ENCODE peak calls at places on chromosome 3, in seven cellular contexts. I is A549, M is H1, B is IMR-90, T is HepG2, Q is SK-N-SH, Y is GM12878. G is an unnamed sample.

GRCh38 chr3:133490468-133491351 is 82.8 kb upstream of the CDV3 start:
- DNase-seq in T (no peak), I (no peak), M (no peak), B (no peak), Q (no peak), Y (peak), G (no peak)

GRCh38 chr3:175836622-175837021 is 977.5 kb downstream of the NAALADL2 start:
- DNase-seq in Q (no peak), Y (no peak), M (no peak), B (no peak), I (no peak), T (no peak), G (no peak)

GRCh38 chr3:134328147-134328591 is 46.1 kb downstream of the AMOTL2 start:
- DNase-seq in Q (no peak), Y (no peak), T (no peak), B (peak), I (no peak), M (no peak), G (no peak)

GRCh38 chr3:4866841-4867240 is 112.4 kb upstream of the BHLHE40 start:
- DNase-seq in B (peak), I (no peak), M (no peak), Y (no peak), Q (no peak), T (no peak), G (no peak)

GRCh38 chr3:39748002-39748401 is 61.4 kb upstream of the MYRIP start:
- DNase-seq in B (no peak), Q (no peak), T (no peak), M (no peak), Y (no peak), I (no peak), G (no peak)

GRCh38 chr3:56304069-56304468 is 164.2 kb downstream of the ERC2 start:
- DNase-seq in I (no peak), B (no peak), Y (no peak), M (no peak), Q (no peak), T (no peak), G (no peak)

GRCh38 chr3:172622916-172623700 is 87.8 kb downstream of the NCEH1 start:
- DNase-seq in B (peak), I (no peak), M (no peak), T (no peak), Q (peak), Y (no peak), G (peak)

GRCh38 chr3:197001972-197002700 is 27.5 kb downstream of the MELTF start:
- DNase-seq in T (no peak), Y (no peak), B (no peak), M (no peak), Q (no peak), I (no peak), G (no peak)

GRCh38 chr3:37542772-37543449 is 318.8 kb upstream of the CTDSPL start:
- DNase-seq in Y (no peak), B (no peak), M (no peak), Q (no peak), I (no peak), T (no peak), G (no peak)

GRCh38 chr3:31704651-31705179 is 172.0 kb downstream of the STT3B start:
- DNase-seq in Q (peak), Y (no peak), I (peak), T (no peak), B (peak), M (no peak), G (no peak)
- TF ChIP-seq USF2 in Q (no peak), Y (no peak), I (no peak), T (no peak), B (no peak), M (no peak), G (no peak)

GRCh38 chr3:125379483-125379882 is 4.4 kb upstream of the ZNF148 start:
- DNase-seq in T (no peak), Y (no peak), B (no peak), Q (no peak), I (no peak), M (no peak), G (no peak)

GRCh38 chr3:125378762-125379161 is 3.6 kb upstream of the ZNF148 start:
- DNase-seq in I (no peak), M (no peak), B (no peak), T (peak), Q (no peak), Y (no peak), G (no peak)

GRCh38 chr3:125374996-125375941 is at the start of gene ZNF148:
- DNase-seq in Q (peak), Y (peak), B (peak), I (peak), M (peak), T (peak), G (peak)

GRCh38 chr3:125375950-125376679 is 990 bp upstream of the ZNF148 start:
- DNase-seq in Y (no peak), I (peak), T (peak), B (peak), M (no peak), Q (peak), G (no peak)

GRCh38 chr3:125374501-125374995 is 577 bp downstream of the ZNF148 start:
- DNase-seq in Q (peak), I (peak), B (peak), Y (no peak), T (peak), M (no peak), G (no peak)
- TF ChIP-seq RFX5 in Q (no peak), I (no peak), B (no peak), Y (no peak), T (no peak), M (no peak), G (no peak)

GRCh38 chr3:185561958-185562357 is 9.6 kb upstream of the LIPH start:
- DNase-seq in M (no peak), I (no peak), Y (no peak), Q (no peak), B (no peak), T (no peak), G (no peak)

GRCh38 chr3:185560676-185561075 is 8.3 kb upstream of the LIPH start:
- DNase-seq in B (no peak), I (no peak), T (no peak), M (no peak), Q (no peak), Y (no peak), G (no peak)

GRCh38 chr3:185558395-185558794 is 6.0 kb upstream of the LIPH start:
- DNase-seq in M (no peak), T (peak), Q (no peak), Y (no peak), I (no peak), B (no peak), G (peak)

GRCh38 chr3:185559706-185560090 is 7.3 kb upstream of the LIPH start:
- DNase-seq in Y (no peak), B (no peak), T (no peak), Q (no peak), M (no peak), I (no peak), G (no peak)

GRCh38 chr3:185561374-185561943 is 9.1 kb upstream of the LIPH start:
- DNase-seq in Q (no peak), Y (no peak), T (no peak), I (no peak), B (no peak), M (no peak), G (no peak)
- TF ChIP-seq USF2 in Q (no peak), Y (no peak), T (no peak), I (no peak), B (peak), M (no peak), G (no peak)

GRCh38 chr3:190076601-190077444 is 43.9 kb downstream of the P3H2 start:
- DNase-seq in M (peak), B (peak), I (peak), Y (no peak), Q (no peak), T (peak), G (no peak)
- TF ChIP-seq RFX5 in M (no peak), B (peak), I (no peak), Y (no peak), Q (no peak), T (no peak), G (no peak)

GRCh38 chr3:67624687-67625086 is 29.7 kb downstream of the SUCLG2 start:
- DNase-seq in Q (no peak), M (no peak), T (no peak), I (no peak), Y (no peak), B (no peak), G (no peak)
- TF ChIP-seq USF2 in Q (no peak), M (no peak), T (no peak), I (no peak), Y (no peak), B (no peak), G (no peak)

GRCh38 chr3:104909721-104910120 is 457.0 kb upstream of the ALCAM start:
- DNase-seq in B (peak), T (no peak), M (no peak), Q (no peak), Y (no peak), I (no peak), G (no peak)
- TF ChIP-seq RFX5 in B (no peak), T (no peak), M (no peak), Q (no peak), Y (no peak), I (no peak), G (no peak)

GRCh38 chr3:58235970-58236369 is 1.6 kb upstream of the ABHD6 start:
- DNase-seq in Q (no peak), M (no peak), T (no peak), I (no peak), Y (no peak), B (no peak), G (no peak)

GRCh38 chr3:58237238-58237939 is at the start of gene ABHD6:
- DNase-seq in B (peak), Y (no peak), Q (peak), I (peak), T (peak), M (no peak), G (peak)

GRCh38 chr3:58237940-58238681 is 519 bp downstream of the ABHD6 start:
- DNase-seq in M (no peak), Q (peak), B (peak), I (peak), T (peak), Y (no peak), G (peak)

GRCh38 chr3:58238830-58239229 is 1.2 kb downstream of the ABHD6 start:
- DNase-seq in I (no peak), Y (no peak), Q (no peak), T (no peak), M (no peak), B (no peak), G (no peak)

DNA sequence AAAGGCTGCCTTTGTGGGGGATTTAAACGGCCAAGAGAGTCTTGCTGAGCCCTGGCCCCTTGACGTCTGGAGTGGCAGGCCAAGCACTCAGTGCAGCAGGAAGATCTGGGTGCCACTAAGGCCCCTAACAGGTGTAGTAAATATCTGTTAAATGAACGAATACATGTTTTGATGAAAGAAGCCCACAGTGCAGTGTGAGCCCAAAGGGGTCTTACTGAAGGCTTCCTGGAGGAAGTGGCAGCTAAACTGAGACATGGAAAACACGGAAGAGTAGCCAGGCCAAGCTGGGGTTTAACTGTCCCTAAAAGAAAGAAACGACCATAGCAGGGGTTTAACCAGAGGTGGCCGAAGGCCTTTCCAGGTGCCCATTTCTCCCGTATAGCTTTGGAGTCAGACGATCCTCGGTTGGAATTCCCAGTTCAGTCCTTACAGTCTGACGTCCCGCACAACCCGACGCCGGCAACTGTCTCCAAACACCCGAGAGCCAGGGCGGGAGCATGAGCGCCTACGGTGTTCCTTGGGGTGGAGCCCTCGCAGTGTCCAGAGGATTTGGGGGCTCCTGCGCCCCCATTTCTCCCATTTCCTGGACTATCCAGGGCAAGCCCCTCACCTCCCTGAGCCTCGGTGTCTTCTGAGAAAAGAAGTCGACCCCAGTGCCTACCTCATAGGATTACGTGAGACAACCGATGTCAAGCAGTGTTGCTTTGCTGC is 910 bp upstream of the ABHD6 start:
- DNase-seq in B (no peak), T (no peak), M (no peak), I (peak), Q (no peak), Y (no peak), G (no peak)
- TF ChIP-seq USF2 in B (no peak), T (no peak), M (no peak), I (no peak), Q (no peak), Y (no peak), G (no peak)

DNA sequence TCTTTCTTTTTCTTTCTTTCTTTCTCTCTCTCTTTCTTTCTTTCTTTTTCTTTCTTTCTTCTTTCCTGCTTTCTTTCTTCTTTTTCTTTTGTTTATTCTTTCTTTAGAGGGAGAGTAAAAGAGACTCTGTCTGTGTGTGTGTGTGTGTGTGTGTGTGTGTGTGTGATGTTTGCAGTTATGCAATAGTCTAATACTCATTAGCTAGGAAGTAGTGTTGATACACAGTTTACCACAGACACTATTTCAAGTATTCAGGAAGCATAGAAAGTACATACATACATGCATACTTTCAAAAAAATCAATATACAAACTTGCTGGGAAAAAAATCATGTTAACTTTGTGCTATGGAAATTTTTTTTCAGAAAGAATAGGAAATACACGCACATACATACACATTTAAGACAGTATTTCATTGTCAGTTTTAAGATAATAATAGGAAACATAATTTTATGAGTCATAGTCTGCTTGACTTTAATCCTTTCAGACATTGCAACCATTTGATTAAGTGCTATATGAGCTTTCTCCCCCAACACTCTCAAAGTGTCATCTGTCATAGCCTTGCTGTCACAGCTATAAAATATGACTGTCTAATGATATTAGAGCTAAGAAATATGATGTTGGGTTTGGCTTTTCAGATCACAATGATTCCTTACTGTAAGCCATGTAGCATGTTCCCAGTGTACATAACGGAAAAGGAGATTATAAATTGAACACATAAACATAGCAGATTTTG is 74.9 kb upstream of the EPHA3 start:
- DNase-seq in Q (no peak), B (peak), I (no peak), M (no peak), Y (no peak), T (no peak), G (no peak)
- TF ChIP-seq RFX5 in Q (no peak), B (no peak), I (no peak), M (no peak), Y (no peak), T (no peak), G (no peak)

DNA sequence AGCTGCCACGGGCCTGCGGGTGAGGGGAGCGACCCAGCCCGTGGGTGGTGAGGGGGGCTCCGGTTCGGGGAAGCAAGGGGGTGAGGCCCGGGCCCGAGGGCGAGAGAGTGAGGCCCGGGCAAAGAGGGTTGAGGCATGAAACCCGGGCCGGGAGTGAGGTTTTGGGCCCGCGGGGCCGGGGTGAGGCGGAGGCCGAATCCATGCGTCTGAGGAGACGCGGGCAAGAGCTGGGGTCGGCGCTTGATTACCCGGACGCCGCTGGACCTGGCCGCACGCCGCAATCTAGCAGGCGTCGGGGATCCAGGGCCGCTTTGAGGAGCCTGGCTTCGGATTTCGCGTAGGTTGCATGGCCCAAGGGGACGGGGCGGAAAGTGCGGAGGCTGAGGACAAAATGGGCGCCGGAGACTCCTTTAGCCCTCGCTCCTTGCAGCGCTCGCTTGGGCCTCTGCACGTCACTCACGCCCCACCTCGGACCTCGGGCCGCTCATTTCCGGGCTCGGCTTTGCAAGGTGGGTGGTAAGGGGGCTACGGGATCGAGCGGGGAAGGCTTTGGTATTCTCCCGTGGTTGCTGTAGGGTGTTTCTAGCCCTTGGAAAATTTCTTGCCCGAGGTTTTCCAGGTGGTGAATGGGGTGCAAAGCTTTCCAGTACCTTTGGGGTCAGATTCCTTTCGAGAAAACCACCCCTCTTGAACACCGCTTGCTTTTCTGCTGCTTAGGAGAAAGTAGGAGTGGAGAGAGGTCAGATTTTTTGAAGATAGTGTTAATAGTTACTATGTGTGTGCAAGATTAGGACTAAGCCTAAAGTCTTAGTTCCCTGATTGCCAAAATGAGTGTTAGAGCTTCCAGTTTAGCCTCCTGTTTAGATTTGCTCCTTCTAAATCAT is 827 bp downstream of the SLC25A36 start:
- DNase-seq in Q (peak), B (peak), Y (no peak), M (no peak), T (peak), I (peak), G (peak)
- TF ChIP-seq USF2 in Q (no peak), B (no peak), Y (no peak), M (no peak), T (no peak), I (no peak), G (no peak)

GRCh38 chr3:75049581-75049980 is 435.1 kb upstream of the CNTN3 start:
- DNase-seq in M (no peak), T (no peak), Q (no peak), B (no peak), Y (no peak), I (no peak), G (no peak)

GRCh38 chr3:75042941-75043340 is 428.5 kb upstream of the CNTN3 start:
- DNase-seq in I (no peak), Y (no peak), B (no peak), M (peak), Q (no peak), T (no peak), G (no peak)

DNA sequence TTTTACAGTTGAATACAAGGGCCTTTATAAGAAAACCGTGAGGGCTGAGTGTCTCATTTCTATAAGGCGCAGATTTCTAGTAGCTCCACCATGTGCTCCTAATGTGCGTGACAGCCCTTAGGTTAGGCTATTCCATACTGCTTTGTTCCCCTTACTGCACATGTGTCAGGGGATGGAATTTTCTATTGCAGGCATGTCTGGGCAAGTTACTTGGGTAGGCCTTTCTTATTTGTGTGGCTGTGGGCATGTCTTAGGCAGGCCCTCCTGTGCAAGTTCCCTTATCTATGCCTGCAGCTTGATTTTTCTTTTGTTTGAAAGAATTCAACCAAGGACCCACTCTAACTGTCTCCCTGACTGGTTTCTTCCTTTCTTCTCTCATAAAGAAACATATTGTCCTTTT is 434.2 kb upstream of the CNTN3 start:
- DNase-seq in T (no peak), I (no peak), Y (no peak), M (no peak), B (peak), Q (no peak), G (no peak)
- TF ChIP-seq RFX5 in T (no peak), I (no peak), Y (no peak), M (no peak), B (no peak), Q (no peak), G (no peak)